ENCODE peak calls at places on chromosomes 1 and 21, in four cellular contexts. One of them, this sample, is unnamed.

GRCh38 chr1:2934173-2934540 is 87.1 kb upstream of the ACTRT2 start:
- DNase-seq in IMR-90: no peak
- DNase-seq in choroid plexus epithelial cell: no peak
- DNase-seq in lower leg skin: no peak
- DNase-seq in this sample: no peak

GRCh38 chr1:99650021-99650420 is 4.1 kb downstream of the PALMD start:
- DNase-seq in IMR-90: no peak
- DNase-seq in choroid plexus epithelial cell: peak
- DNase-seq in lower leg skin: no peak
- DNase-seq in this sample: no peak

GRCh38 chr1:19336543-19336942 is 24.4 kb downstream of the SLC66A1 start:
- DNase-seq in IMR-90: peak
- DNase-seq in choroid plexus epithelial cell: no peak
- DNase-seq in lower leg skin: no peak
- DNase-seq in this sample: no peak

GRCh38 chr1:207047529-207047928 is 3.5 kb downstream of the YOD1 start:
- DNase-seq in IMR-90: no peak
- DNase-seq in choroid plexus epithelial cell: no peak
- DNase-seq in lower leg skin: no peak
- DNase-seq in this sample: no peak

GRCh38 chr1:212242288-212242984 is 42.8 kb upstream of the PPP2R5A start:
- DNase-seq in IMR-90: no peak
- DNase-seq in choroid plexus epithelial cell: no peak
- DNase-seq in lower leg skin: peak
- DNase-seq in this sample: no peak

GRCh38 chr1:220217383-220217988 is 54.8 kb downstream of the RAB3GAP2 start:
- DNase-seq in IMR-90: no peak
- DNase-seq in choroid plexus epithelial cell: peak
- DNase-seq in lower leg skin: no peak
- DNase-seq in this sample: no peak

GRCh38 chr1:112687361-112687760 is 12.9 kb downstream of the MOV10 start:
- DNase-seq in IMR-90: no peak
- DNase-seq in choroid plexus epithelial cell: no peak
- DNase-seq in lower leg skin: peak
- DNase-seq in this sample: no peak

GRCh38 chr1:147600119-147601111 is 59.1 kb downstream of the BCL9 start:
- DNase-seq in IMR-90: peak
- DNase-seq in choroid plexus epithelial cell: peak
- DNase-seq in lower leg skin: no peak
- DNase-seq in this sample: no peak

GRCh38 chr1:156641761-156642264 is at the start of gene BCAN:
- DNase-seq in IMR-90: peak
- DNase-seq in choroid plexus epithelial cell: peak
- DNase-seq in lower leg skin: no peak
- DNase-seq in this sample: peak

GRCh38 chr1:214492405-214493075 is 58.9 kb downstream of the PTPN14 start:
- DNase-seq in IMR-90: peak
- DNase-seq in choroid plexus epithelial cell: peak
- DNase-seq in lower leg skin: no peak
- DNase-seq in this sample: no peak

GRCh38 chr1:218164930-218165686 is 120.0 kb upstream of the RRP15 start:
- DNase-seq in IMR-90: no peak
- DNase-seq in choroid plexus epithelial cell: no peak
- DNase-seq in lower leg skin: peak
- DNase-seq in this sample: peak

GRCh38 chr1:241627453-241628329 is 12.5 kb downstream of the CHML start:
- DNase-seq in IMR-90: peak
- DNase-seq in choroid plexus epithelial cell: peak
- DNase-seq in lower leg skin: no peak
- DNase-seq in this sample: no peak

GRCh38 chr1:112114540-112114939 is 125.1 kb upstream of the KCND3 start:
- DNase-seq in IMR-90: no peak
- DNase-seq in choroid plexus epithelial cell: no peak
- DNase-seq in lower leg skin: no peak
- DNase-seq in this sample: peak

GRCh38 chr1:46526013-46526688 is 25.3 kb downstream of the KNCN start:
- DNase-seq in IMR-90: no peak
- DNase-seq in choroid plexus epithelial cell: no peak
- DNase-seq in lower leg skin: no peak
- DNase-seq in this sample: no peak

GRCh38 chr1:39524171-39524570 is 32.7 kb downstream of the BMP8A start:
- DNase-seq in IMR-90: no peak
- DNase-seq in choroid plexus epithelial cell: no peak
- DNase-seq in lower leg skin: no peak
- DNase-seq in this sample: no peak

GRCh38 chr1:226691257-226691656 is 47.8 kb downstream of the ITPKB start:
- DNase-seq in IMR-90: no peak
- DNase-seq in choroid plexus epithelial cell: no peak
- DNase-seq in lower leg skin: peak
- DNase-seq in this sample: no peak

DNA sequence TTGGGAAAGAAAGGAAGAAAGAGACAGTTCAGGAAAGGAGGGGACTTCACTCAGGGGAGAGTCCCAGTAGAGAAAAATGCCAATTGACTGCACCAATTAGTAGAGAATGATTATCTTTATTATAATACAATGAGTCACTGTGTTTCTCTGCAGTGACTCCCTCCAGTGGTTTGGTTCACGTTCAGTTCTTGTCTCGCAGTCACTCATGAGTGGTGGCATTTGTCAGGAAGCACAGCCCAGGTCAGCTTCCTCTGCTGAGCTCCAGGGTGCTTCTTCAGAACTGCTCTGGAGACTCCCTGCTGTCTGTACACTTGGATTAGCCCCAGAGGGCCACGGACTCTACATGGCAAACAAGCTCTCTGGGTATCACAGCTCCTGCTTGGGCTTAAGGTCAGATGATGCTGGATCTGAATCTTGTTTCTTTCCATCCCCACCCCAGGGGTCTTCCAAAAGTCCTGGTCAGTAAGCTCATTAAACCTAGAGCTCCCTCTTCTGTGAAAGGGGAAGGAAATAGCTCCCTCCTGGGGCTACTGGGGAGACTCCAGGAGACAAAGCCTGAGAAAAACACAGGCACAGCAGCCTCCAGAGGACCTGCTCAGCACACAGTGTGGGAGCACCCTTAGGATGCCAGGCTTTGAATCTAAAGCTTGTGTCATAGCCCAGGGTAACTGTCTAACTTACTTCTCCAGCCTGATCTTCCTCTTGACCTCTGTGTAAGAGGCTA is 619.0 kb downstream of the AJAP1 start:
- DNase-seq in IMR-90: no peak
- DNase-seq in choroid plexus epithelial cell: no peak
- DNase-seq in lower leg skin: no peak
- DNase-seq in this sample: no peak
- TF ChIP-seq CTCF in IMR-90: no peak
- TF ChIP-seq CTCF in choroid plexus epithelial cell: no peak
- TF ChIP-seq CTCF in lower leg skin: no peak
- TF ChIP-seq CTCF in this sample: peak

GRCh38 chr1:64242895-64243756 is 39.7 kb downstream of the UBE2U start:
- DNase-seq in IMR-90: peak
- DNase-seq in choroid plexus epithelial cell: peak
- DNase-seq in lower leg skin: no peak
- DNase-seq in this sample: no peak
- TF ChIP-seq CTCF in IMR-90: peak
- TF ChIP-seq CTCF in choroid plexus epithelial cell: peak
- TF ChIP-seq CTCF in lower leg skin: no peak
- TF ChIP-seq CTCF in this sample: peak

DNA sequence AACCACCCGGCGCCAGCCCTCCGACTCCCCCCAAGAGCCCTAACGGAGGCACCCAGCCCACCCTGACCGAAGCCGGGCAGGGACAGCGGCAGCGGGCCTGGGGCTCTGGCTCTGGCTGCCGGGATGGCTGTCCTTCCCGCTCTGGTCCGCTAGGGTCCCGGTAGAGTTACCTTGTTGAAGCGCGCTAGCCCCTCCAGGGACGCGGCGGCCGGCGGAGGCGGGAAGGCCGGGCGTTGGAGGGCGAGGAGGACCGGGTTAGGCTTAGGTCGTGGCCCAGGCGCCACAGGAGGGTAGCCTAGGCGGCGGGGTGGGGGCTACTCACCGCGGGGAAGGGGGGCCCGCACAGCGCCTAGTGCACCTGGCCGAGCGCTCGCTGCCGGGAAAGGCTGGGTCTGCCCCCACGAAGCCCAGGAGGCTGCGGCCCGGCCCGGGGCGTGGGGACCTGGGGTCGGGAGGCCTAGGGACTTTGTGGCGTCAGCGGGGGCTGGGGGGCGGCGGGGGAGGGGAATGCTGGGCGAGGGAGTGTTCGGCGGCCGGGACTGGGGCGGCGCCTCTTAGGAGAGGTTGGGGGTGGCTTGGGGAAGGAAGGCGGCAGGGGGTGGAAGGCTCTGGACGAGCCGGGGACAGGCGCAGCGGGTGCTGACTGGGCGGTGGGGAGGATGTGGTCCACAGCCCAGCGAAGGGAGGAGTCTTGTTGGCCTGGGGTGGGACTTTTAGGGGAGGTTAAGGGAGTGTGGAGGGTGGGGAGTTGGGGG is at the start of gene TRIM17:
- DNase-seq in IMR-90: no peak
- DNase-seq in choroid plexus epithelial cell: peak
- DNase-seq in lower leg skin: no peak
- DNase-seq in this sample: peak
- TF ChIP-seq CTCF in IMR-90: peak
- TF ChIP-seq CTCF in choroid plexus epithelial cell: peak
- TF ChIP-seq CTCF in lower leg skin: no peak
- TF ChIP-seq CTCF in this sample: peak

GRCh38 chr1:13807213-13807612 is 107.2 kb downstream of the PRDM2 start:
- DNase-seq in IMR-90: no peak
- DNase-seq in choroid plexus epithelial cell: peak
- DNase-seq in lower leg skin: no peak
- DNase-seq in this sample: peak
- TF ChIP-seq CTCF in IMR-90: peak
- TF ChIP-seq CTCF in choroid plexus epithelial cell: peak
- TF ChIP-seq CTCF in lower leg skin: no peak
- TF ChIP-seq CTCF in this sample: peak

GRCh38 chr21:17513214-17514123 is 626 bp downstream of the CXADR start:
- DNase-seq in IMR-90: no peak
- DNase-seq in choroid plexus epithelial cell: peak
- DNase-seq in lower leg skin: peak
- DNase-seq in this sample: peak
- TF ChIP-seq CTCF in IMR-90: no peak
- TF ChIP-seq CTCF in choroid plexus epithelial cell: peak
- TF ChIP-seq CTCF in lower leg skin: no peak
- TF ChIP-seq CTCF in this sample: peak

GRCh38 chr1:152654110-152654509 is 9.1 kb upstream of the LCE2D start:
- DNase-seq in IMR-90: peak
- DNase-seq in choroid plexus epithelial cell: peak
- DNase-seq in lower leg skin: no peak
- DNase-seq in this sample: peak
- TF ChIP-seq CTCF in IMR-90: peak
- TF ChIP-seq CTCF in choroid plexus epithelial cell: peak
- TF ChIP-seq CTCF in lower leg skin: no peak
- TF ChIP-seq CTCF in this sample: peak

DNA sequence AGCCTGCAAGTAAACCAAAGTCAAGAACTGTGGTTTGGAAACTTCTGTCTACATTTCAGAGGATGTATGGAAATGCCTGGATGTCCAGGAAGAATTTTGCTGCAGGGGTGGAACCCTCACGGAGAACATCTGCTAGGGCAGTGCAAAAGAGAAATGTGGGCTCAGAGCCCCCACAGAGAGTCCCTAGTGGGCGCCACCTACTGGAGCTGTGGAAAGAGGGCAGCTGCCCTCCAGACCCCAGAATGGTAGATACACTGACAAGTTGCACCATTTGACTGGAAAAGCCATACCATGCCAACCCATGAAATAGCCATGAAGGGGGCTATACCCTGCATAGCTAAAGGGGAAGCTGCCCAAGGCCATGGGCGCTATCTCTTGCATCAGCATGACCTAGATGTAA is 1672.4 kb downstream of the KCNT2 start:
- DNase-seq in IMR-90: no peak
- DNase-seq in choroid plexus epithelial cell: no peak
- DNase-seq in lower leg skin: no peak
- DNase-seq in this sample: no peak
- TF ChIP-seq CTCF in IMR-90: no peak
- TF ChIP-seq CTCF in choroid plexus epithelial cell: no peak
- TF ChIP-seq CTCF in lower leg skin: no peak
- TF ChIP-seq CTCF in this sample: peak

GRCh38 chr1:55504306-55504706 is 289.1 kb upstream of the USP24 start:
- DNase-seq in IMR-90: no peak
- DNase-seq in choroid plexus epithelial cell: no peak
- DNase-seq in lower leg skin: no peak
- DNase-seq in this sample: no peak
- TF ChIP-seq CTCF in IMR-90: no peak
- TF ChIP-seq CTCF in choroid plexus epithelial cell: no peak
- TF ChIP-seq CTCF in lower leg skin: no peak
- TF ChIP-seq CTCF in this sample: no peak

GRCh38 chr1:65265296-65266271 is 43.8 kb upstream of the DNAJC6 start:
- DNase-seq in IMR-90: no peak
- DNase-seq in choroid plexus epithelial cell: peak
- DNase-seq in lower leg skin: no peak
- DNase-seq in this sample: peak
- TF ChIP-seq CTCF in IMR-90: no peak
- TF ChIP-seq CTCF in choroid plexus epithelial cell: peak
- TF ChIP-seq CTCF in lower leg skin: no peak
- TF ChIP-seq CTCF in this sample: peak

GRCh38 chr1:82778612-82779011 is 977.9 kb downstream of the ADGRL2 start:
- DNase-seq in IMR-90: no peak
- DNase-seq in choroid plexus epithelial cell: peak
- DNase-seq in lower leg skin: no peak
- DNase-seq in this sample: no peak
- TF ChIP-seq CTCF in IMR-90: no peak
- TF ChIP-seq CTCF in choroid plexus epithelial cell: peak
- TF ChIP-seq CTCF in lower leg skin: no peak
- TF ChIP-seq CTCF in this sample: peak

This sample was measured in H9.